ENCODE peak calls at places on chromosomes 11 and 22, in four cellular contexts. C is upper lobe of right lung, O is lung, I is Peyer's patch. D is an unnamed sample.

GRCh38 chr11:110311783-110312578 is 15.6 kb upstream of the RDX start:
- DNase-seq in I (no peak), C (no peak), O (no peak), D (peak; percentile 51)

GRCh38 chr11:12224537-12224893 is 114.1 kb downstream of the MICAL2 start:
- DNase-seq in I (peak; percentile 85), O (peak; percentile 71), C (peak; percentile 84), D (no peak)

GRCh38 chr11:93668171-93668570 is 6.7 kb downstream of the CEP295 start:
- DNase-seq in O (no peak), C (no peak), I (no peak), D (no peak)

GRCh38 chr11:108872781-108873291 is 208.0 kb downstream of the DDX10 start:
- DNase-seq in O (no peak), I (no peak), C (no peak), D (no peak)

GRCh38 chr22:32852346-32853251 is 51.1 kb downstream of the TIMP3 start:
- DNase-seq in I (no peak), O (peak; percentile 42), C (no peak), D (no peak)

GRCh38 chr11:117820071-117820470 is 4.5 kb downstream of the FXYD2 start:
- DNase-seq in I (no peak), C (no peak), O (no peak), D (no peak)

GRCh38 chr11:128302425-128303186 is 284.8 kb downstream of the ETS1 start:
- DNase-seq in C (no peak), I (peak; percentile 71), O (no peak), D (no peak)

GRCh38 chr11:62360685-62361084 is 23.4 kb downstream of the ASRGL1 start:
- DNase-seq in O (no peak), C (no peak), I (no peak), D (no peak)

GRCh38 chr22:31044262-31044861 is 36.8 kb upstream of the SMTN start:
- DNase-seq in I (peak; percentile 17), O (peak; percentile 36), C (no peak), D (no peak)

GRCh38 chr11:15157181-15157580 is 42.5 kb downstream of the INSC start:
- DNase-seq in O (no peak), C (no peak), I (no peak), D (peak; percentile 55)

GRCh38 chr11:15158351-15159015 is 43.8 kb downstream of the INSC start:
- DNase-seq in I (no peak), O (no peak), C (no peak), D (no peak)

GRCh38 chr11:15161746-15162145 is 47.0 kb downstream of the INSC start:
- DNase-seq in I (no peak), O (no peak), C (no peak), D (no peak)

GRCh38 chr11:15157738-15158137 is 43.0 kb downstream of the INSC start:
- DNase-seq in O (no peak), I (no peak), C (no peak), D (no peak)

GRCh38 chr11:15159085-15159484 is 44.4 kb downstream of the INSC start:
- DNase-seq in O (no peak), I (no peak), C (no peak), D (peak; percentile 41)
- TF ChIP-seq CTCF in O (no peak), I (no peak), C (peak; percentile 12), D (peak; percentile 14)

DNA sequence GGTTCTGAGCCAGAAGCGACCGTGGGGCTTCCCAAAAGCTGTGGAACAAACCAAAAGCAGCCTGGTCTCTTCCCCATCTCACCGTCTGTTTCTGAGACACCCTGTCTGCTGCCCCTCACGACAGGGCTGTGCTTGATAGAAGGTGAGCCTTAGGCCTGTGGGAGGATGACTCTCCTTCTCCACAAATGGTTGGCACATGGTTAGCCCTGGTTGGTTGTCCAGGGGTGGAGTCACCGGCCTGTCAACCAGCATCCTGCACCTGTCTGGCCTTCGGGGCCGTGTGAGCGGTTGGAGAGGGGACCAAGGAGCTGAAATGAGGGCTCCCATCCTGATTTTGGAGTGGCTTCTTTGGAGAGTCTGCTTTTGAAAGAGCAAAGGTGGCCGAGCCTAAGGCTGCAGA is 135.3 kb downstream of the PKNOX2 start:
- DNase-seq in C (no peak), I (no peak), O (no peak), D (no peak)
- H3K27ac ChIP-seq in C (no peak overlapping the region), I (no peak overlapping the region), O (no peak overlapping the region), D (no peak overlapping the region)

GRCh38 chr11:44633641-44634040 is 68.2 kb downstream of the CD82 start:
- DNase-seq in I (no peak), C (no peak), O (peak; percentile 25), D (no peak)
- TF ChIP-seq CTCF in I (no peak), C (no peak), O (no peak), D (no peak)

GRCh38 chr11:64887757-64888405 is 9.5 kb upstream of the EHD1 start:
- DNase-seq in I (peak; percentile 84), O (peak; percentile 83), C (peak; percentile 93), D (peak; percentile 72)
- H3K27ac ChIP-seq in I (peak overlapping the region; percentile 57), O (no peak overlapping the region), C (no peak overlapping the region), D (peak overlapping the region; percentile 42)

DNA sequence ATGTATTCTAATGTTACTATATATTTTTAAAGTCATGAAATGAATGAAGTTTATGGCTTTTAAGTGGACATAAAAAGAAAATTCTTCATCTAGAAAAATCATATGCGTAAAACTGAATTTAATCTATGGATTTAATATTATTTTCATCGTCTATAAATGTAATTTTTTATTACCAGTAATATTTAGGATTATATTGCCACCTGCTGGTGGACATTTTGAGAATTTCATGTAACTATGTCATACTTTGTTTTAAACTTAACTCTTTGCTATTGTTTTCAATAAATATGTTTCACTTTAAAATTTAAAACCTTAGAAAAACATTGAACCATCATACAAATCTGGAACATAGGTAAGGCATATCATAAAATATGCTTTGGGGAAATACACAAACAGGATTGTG is 66.5 kb upstream of the CEP126 start:
- DNase-seq in C (no peak), O (no peak), I (no peak), D (no peak)
- TF ChIP-seq CTCF in C (peak; percentile 52), O (no peak), I (no peak), D (peak; percentile 39)

DNA sequence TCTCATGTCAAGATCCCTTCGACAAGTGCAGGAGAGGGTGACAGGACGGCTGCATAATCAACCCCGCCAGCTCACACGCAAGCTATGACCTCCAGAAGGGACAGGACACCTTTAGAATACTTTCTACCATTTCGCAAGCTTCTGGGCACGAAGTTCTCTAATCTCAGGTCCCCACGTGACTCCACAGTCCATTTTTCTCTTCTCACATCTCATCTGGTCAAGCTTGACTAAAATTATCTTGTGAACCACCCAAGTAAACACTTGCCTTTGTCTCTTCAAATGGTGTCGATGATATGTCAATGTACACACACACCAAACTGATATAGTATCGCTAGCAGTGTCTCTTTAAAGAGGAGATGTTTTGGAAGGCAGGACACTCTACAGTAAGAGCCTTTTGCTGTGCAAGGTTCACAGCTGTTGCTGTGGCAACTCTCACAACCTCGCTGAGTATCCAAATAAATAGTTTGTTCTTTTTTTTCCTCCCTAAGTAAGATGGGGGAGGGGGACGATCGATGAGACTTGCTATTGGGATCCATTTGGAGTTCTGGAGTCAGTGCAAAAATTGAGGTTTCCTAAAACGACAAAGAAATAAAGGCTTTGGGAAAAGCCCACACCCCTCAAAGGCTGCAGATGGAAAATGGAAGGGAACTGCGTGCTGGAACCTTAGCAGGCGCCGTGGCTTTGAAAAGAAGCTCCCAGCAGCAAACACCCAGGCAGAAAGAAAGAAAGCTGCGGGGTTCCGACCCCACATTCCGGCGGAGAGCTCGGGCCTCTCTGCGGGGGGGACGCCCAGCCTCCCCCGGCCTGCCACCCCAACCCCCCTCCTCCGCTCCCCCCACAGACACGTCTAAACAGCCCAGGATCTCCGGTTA is 215.4 kb upstream of the UBASH3B start:
- DNase-seq in C (no peak), O (no peak), I (no peak), D (no peak)
- H3K27ac ChIP-seq in C (peak overlapping the region; percentile 84), O (peak overlapping the region; percentile 17), I (no peak overlapping the region), D (no peak overlapping the region)

GRCh38 chr11:119290894-119291497 is 25.9 kb downstream of the MCAM start:
- DNase-seq in C (no peak), O (no peak), I (no peak), D (no peak)

GRCh38 chr11:119297938-119298337 is 19.0 kb downstream of the MCAM start:
- DNase-seq in I (no peak), O (no peak), C (no peak), D (no peak)

GRCh38 chr11:119293461-119293860 is 23.5 kb downstream of the MCAM start:
- DNase-seq in O (no peak), I (no peak), C (no peak), D (no peak)

GRCh38 chr11:119298726-119299125 is 18.2 kb downstream of the MCAM start:
- DNase-seq in I (no peak), O (no peak), C (no peak), D (no peak)

DNA sequence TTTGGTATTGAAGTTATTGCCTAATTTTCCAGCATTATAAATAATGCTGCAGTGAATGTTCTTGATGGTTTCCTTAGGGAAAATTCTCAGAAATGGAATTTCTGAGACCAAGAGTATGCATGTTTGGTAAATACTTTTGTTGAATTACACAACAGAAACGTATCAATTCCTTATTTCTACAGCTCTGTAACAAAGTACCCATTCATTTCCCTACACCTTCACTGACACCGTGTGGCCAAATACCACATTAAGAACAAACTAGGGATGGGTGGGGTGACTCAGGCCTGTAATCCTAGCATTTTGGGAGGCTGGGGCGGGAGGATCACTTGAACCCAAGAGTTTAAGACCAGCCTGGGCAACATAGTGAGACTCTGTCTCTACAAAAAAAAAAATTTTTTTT is 21.8 kb downstream of the MCAM start:
- DNase-seq in O (no peak), I (no peak), C (no peak), D (no peak)
- TF ChIP-seq CTCF in O (no peak), I (no peak), C (no peak), D (no peak)

D was measured in RWPE1.